ENCODE peak calls at places on chromosomes 4 and X, in seven cellular contexts. E is coronary artery, W is ovary, Y is MM.1S, S is OCI-LY7, P is astrocyte of the spinal cord, Q is left ventricle myocardium inferior. H is an unnamed sample.

GRCh38 chr4:76199664-76200211 is 13.9 kb downstream of the SCARB2 start:
- DNase-seq in E (no peak), W (no peak), Y (peak; percentile 97), S (peak; percentile 76), P (peak; percentile 23), Q (peak; percentile 29), H (no peak)

GRCh38 chr4:144967161-144967560 is 130.8 kb downstream of the ANAPC10 start:
- DNase-seq in E (no peak), W (no peak), Y (peak; percentile 91), S (no peak), P (no peak), Q (no peak), H (no peak)

GRCh38 chr4:142353149-142353738 is 492.9 kb downstream of the INPP4B start:
- DNase-seq in E (no peak), W (peak; percentile 22), Y (peak; percentile 41), S (peak; percentile 44), P (peak; percentile 82), Q (no peak), H (peak; percentile 61)

GRCh38 chr4:53696956-53697685 is 105.8 kb upstream of the LNX1 start:
- DNase-seq in E (no peak), W (no peak), Y (no peak), S (no peak), P (no peak), Q (no peak), H (no peak)

GRCh38 chrX:76796311-76796710 is 368.8 kb downstream of the MAGEE1 start:
- DNase-seq in E (no peak), W (no peak), Y (no peak), S (no peak), P (no peak), Q (no peak), H (no peak)

GRCh38 chr4:13109536-13109935 is 374.6 kb downstream of the RAB28 start:
- DNase-seq in E (no peak), W (no peak), Y (no peak), S (no peak), P (no peak), Q (no peak), H (no peak)

GRCh38 chrX:8868070-8868795 is 67.0 kb upstream of the FAM9A start:
- DNase-seq in E (no peak), W (no peak), Y (no peak), S (no peak), P (peak; percentile 52), Q (no peak), H (no peak)

GRCh38 chr4:8607603-8608481 is 15.3 kb downstream of the CPZ start:
- DNase-seq in E (no peak), W (peak; percentile 52), Y (peak; percentile 28), S (peak; percentile 34), P (no peak), Q (no peak), H (no peak)

GRCh38 chr4:183721207-183722081 is 62.4 kb downstream of the TRAPPC11 start:
- DNase-seq in E (no peak), W (peak; percentile 79), Y (peak; percentile 74), S (no peak), P (peak; percentile 36), Q (peak; percentile 70), H (no peak)

GRCh38 chr4:172830295-172830764 is 338.3 kb upstream of the GALNT7 start:
- DNase-seq in E (no peak), W (no peak), Y (peak; percentile 45), S (peak; percentile 43), P (peak; percentile 34), Q (no peak), H (no peak)

GRCh38 chr4:139734875-139735380 is 69.3 kb downstream of the MGST2 start:
- DNase-seq in E (peak; percentile 92), W (peak; percentile 95), Y (peak; percentile 62), S (peak; percentile 20), P (peak; percentile 87), Q (peak; percentile 90), H (peak; percentile 72)

GRCh38 chr4:6377626-6378492 is 94.6 kb downstream of the PPP2R2C start:
- DNase-seq in E (no peak), W (no peak), Y (no peak), S (no peak), P (no peak), Q (peak; percentile 8), H (no peak)

GRCh38 chr4:27917381-27917780 is 1056.7 kb downstream of the STIM2 start:
- DNase-seq in E (no peak), W (no peak), Y (no peak), S (no peak), P (no peak), Q (no peak), H (peak; percentile 67)

GRCh38 chr4:71992571-71992970 is 39.2 kb upstream of the NPFFR2 start:
- DNase-seq in E (no peak), W (no peak), Y (peak; percentile 14), S (no peak), P (peak; percentile 56), Q (no peak), H (no peak)

GRCh38 chrX:106619797-106620196 is 8.0 kb downstream of the RADX start:
- DNase-seq in E (no peak), W (no peak), Y (no peak), S (no peak), P (peak; percentile 3), Q (no peak), H (no peak)

DNA sequence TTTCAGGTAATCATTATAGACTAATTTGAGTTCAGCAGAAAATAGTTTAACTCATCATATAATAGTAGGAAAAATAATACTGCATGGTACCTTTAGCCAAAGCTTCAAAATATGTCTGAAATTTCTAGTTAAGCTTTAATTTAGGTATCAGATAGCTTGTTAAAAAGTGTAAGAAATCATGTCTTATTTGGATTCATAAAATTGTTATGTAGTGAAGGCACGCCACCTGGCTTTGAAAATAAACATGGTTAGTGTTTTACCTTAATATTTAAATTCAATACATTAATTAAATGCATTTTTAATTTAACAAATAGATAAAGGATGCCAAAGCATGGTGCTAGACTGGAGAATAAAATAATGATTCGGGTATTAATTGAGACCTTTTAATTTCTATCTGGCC is 211.4 kb downstream of the FSTL5 start:
- DNase-seq in E (no peak), W (no peak), Y (no peak), S (no peak), P (no peak), Q (no peak), H (no peak)
- TF ChIP-seq CTCF in E (no peak), W (no peak), Y (no peak), S (peak; percentile 17), P (no peak), Q (no peak), H (peak; percentile 12)

DNA sequence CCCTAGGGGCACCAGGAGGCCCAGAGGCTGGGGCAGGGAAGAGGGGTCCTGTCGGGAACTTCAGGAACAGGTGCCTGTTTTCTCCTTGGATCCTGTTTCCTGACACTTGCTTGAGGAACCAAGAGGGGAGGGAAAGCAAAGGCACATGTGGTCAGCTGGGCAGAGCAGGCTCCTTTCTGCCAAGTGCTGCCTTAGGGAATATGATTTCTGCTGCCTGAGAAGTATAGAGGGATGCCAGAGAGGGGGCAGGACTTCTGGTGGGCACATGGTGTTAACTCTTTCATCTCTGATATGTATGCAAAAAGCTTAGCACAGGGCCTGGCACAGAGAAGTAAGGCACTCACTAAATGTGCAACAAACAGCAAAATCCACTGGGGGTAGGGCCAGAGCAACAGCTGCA is 51.2 kb upstream of the PJA1 start:
- DNase-seq in E (no peak), W (no peak), Y (no peak), S (no peak), P (no peak), Q (no peak), H (no peak)
- H3K4me3 ChIP-seq in E (no peak overlapping the region), W (no peak overlapping the region), Y (no peak overlapping the region), S (no peak overlapping the region), P (no peak overlapping the region), Q (no peak overlapping the region), H (no peak overlapping the region)

DNA sequence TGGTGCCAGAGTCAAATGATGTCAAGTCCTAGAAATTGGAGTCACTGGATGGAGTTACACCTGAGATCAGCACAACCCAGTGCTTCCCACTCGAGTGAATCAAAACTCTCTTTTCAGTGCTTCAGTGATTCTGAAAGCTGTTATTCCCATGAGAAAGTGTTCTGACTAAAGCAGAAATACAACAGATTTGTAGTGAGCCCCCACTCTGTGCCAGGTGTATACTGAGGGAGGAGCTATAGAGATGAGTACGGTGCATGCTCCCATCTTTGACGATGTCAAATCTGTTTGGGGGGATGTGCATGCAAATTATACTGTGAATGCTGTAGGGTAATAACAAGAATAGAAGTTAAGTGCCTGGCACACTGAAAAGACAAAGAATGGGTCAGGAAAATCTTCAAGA is 330.2 kb downstream of the HS3ST1 start:
- DNase-seq in E (no peak), W (no peak), Y (no peak), S (peak; percentile 52), P (no peak), Q (no peak), H (no peak)
- TF ChIP-seq CTCF in E (no peak), W (no peak), Y (no peak), S (no peak), P (no peak), Q (no peak), H (no peak)

GRCh38 chrX:23904096-23904495 is 3.6 kb downstream of the APOO start:
- DNase-seq in E (no peak), W (no peak), Y (no peak), S (no peak), P (peak; percentile 13), Q (no peak), H (no peak)

GRCh38 chrX:23902419-23902818 is 5.3 kb downstream of the APOO start:
- DNase-seq in E (no peak), W (no peak), Y (peak; percentile 14), S (peak; percentile 50), P (peak; percentile 73), Q (no peak), H (no peak)

GRCh38 chrX:23901065-23901464 is 6.7 kb downstream of the APOO start:
- DNase-seq in E (no peak), W (no peak), Y (no peak), S (no peak), P (peak; percentile 69), Q (no peak), H (no peak)

GRCh38 chrX:23900220-23900797 is 7.4 kb downstream of the APOO start:
- DNase-seq in E (no peak), W (no peak), Y (no peak), S (no peak), P (no peak), Q (no peak), H (no peak)

GRCh38 chrX:23901805-23902204 is 5.9 kb downstream of the APOO start:
- DNase-seq in E (no peak), W (peak; percentile 59), Y (peak; percentile 50), S (peak; percentile 71), P (peak; percentile 78), Q (no peak), H (no peak)
- H3K4me3 ChIP-seq in E (peak overlapping the region; percentile 41), W (no peak overlapping the region), Y (no peak overlapping the region), S (no peak overlapping the region), P (no peak overlapping the region), Q (peak overlapping the region; percentile 46), H (no peak overlapping the region)

GRCh38 chr4:154120690-154121089 is 331.8 kb upstream of the SFRP2 start:
- DNase-seq in E (no peak), W (no peak), Y (no peak), S (no peak), P (no peak), Q (no peak), H (no peak)

GRCh38 chr4:154123897-154124296 is 335.0 kb upstream of the SFRP2 start:
- DNase-seq in E (no peak), W (no peak), Y (no peak), S (no peak), P (no peak), Q (no peak), H (no peak)

GRCh38 chr4:154120277-154120676 is 331.4 kb upstream of the SFRP2 start:
- DNase-seq in E (no peak), W (no peak), Y (peak; percentile 78), S (no peak), P (no peak), Q (no peak), H (no peak)

GRCh38 chr4:154124539-154125255 is 335.8 kb upstream of the SFRP2 start:
- DNase-seq in E (no peak), W (no peak), Y (no peak), S (no peak), P (peak; percentile 86), Q (no peak), H (peak; percentile 63)

GRCh38 chr4:154119317-154119716 is 330.4 kb upstream of the SFRP2 start:
- DNase-seq in E (no peak), W (no peak), Y (no peak), S (no peak), P (no peak), Q (no peak), H (no peak)
- TF ChIP-seq CTCF in E (no peak), W (no peak), Y (no peak), S (no peak), P (no peak), Q (no peak), H (peak; percentile 29)

H was measured in retinal pigment epithelial cell.